ENCODE peak calls at places on chromosomes 7 and 10, in eight cellular contexts. R is cardiac fibroblast; B is astrocyte of the spinal cord; S is CD4-positive, alpha-beta T cell; W is neural crest cell; P is RWPE1; D is ovary; J is WTC11. F is an unnamed sample.

GRCh38 chr7:40546616-40547501 is 412.1 kb downstream of the SUGCT start:
- DNase-seq in R (peak), B (no peak), S (no peak), W (no peak), P (no peak), D (no peak), J (no peak), F (no peak)

GRCh38 chr7:26653966-26654365 is 210.4 kb downstream of the SKAP2 start:
- DNase-seq in R (no peak), B (no peak), S (no peak), W (no peak), P (no peak), D (no peak), J (no peak), F (no peak)

GRCh38 chr7:36416251-36416650 is 26.6 kb downstream of the ANLN start:
- DNase-seq in R (no peak), B (no peak), S (no peak), W (no peak), P (no peak), D (no peak), J (no peak), F (no peak)

GRCh38 chr10:132882069-132882468 is 60.3 kb downstream of the CFAP46 start:
- DNase-seq in R (no peak), B (no peak), S (no peak), W (no peak), P (no peak), D (no peak), J (peak), F (no peak)

GRCh38 chr10:59887006-59887405 is 19.4 kb downstream of the CCDC6 start:
- DNase-seq in R (no peak), B (no peak), S (no peak), W (no peak), P (no peak), D (no peak), J (no peak), F (no peak)

GRCh38 chr10:84416245-84416555 is 87.8 kb downstream of the CCSER2 start:
- DNase-seq in R (no peak), B (no peak), S (no peak), W (no peak), P (no peak), D (no peak), J (no peak), F (no peak)

GRCh38 chr10:103295391-103296044 is 18.6 kb downstream of the INA start:
- DNase-seq in R (peak), B (peak), S (no peak), W (no peak), P (no peak), D (no peak), J (no peak), F (no peak)

GRCh38 chr7:21585070-21585724 is 42.4 kb downstream of the DNAH11 start:
- DNase-seq in R (no peak), B (no peak), S (no peak), W (no peak), P (no peak), D (no peak), J (no peak), F (no peak)

GRCh38 chr10:90847436-90847835 is 10.4 kb downstream of the HTR7 start:
- DNase-seq in R (peak), B (peak), S (no peak), W (no peak), P (peak), D (no peak), J (no peak), F (no peak)

GRCh38 chr7:18754766-18755165 is 259.2 kb downstream of the HDAC9 start:
- DNase-seq in R (peak), B (peak), S (no peak), W (no peak), P (no peak), D (no peak), J (no peak), F (no peak)

GRCh38 chr7:152574892-152575511 is 100.9 kb downstream of the XRCC2 start:
- DNase-seq in R (no peak), B (no peak), S (no peak), W (no peak), P (no peak), D (no peak), J (no peak), F (no peak)

GRCh38 chr10:29328988-29329387 is 40.1 kb downstream of the LYZL1 start:
- DNase-seq in R (peak), B (peak), S (no peak), W (no peak), P (no peak), D (no peak), J (no peak), F (no peak)

DNA sequence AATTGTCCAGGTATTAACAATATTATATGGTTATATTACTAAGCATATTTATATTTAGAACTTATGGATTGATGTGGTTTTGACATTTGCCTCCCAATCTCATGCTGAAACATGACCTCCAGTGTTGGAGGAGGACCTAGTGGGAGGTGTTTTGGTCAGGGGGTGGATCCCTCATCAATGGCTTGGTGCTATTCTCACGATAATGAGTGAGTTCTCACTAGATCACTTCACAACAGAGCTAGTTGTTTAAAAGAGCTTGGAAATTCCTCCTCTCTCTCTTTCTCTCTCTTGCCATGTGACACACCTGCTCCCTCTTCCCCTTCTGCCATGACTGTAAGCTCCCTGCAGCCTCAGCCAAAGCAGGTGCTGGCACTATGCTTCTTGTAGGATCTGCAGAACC is 19.0 kb downstream of the TFEC start:
- DNase-seq in R (no peak), B (no peak), S (no peak), W (no peak), P (no peak), D (no peak), J (no peak), F (no peak)
- TF ChIP-seq CTCF in R (no peak), B (no peak), S (no peak), W (no peak), P (no peak), D (no peak), J (no peak), F (no peak)

GRCh38 chr10:15784662-15785300 is 65.1 kb upstream of the ITGA8 start:
- DNase-seq in R (no peak), B (no peak), S (no peak), W (no peak), P (no peak), D (no peak), J (no peak), F (peak)

GRCh38 chr10:15789793-15790525 is 70.2 kb upstream of the ITGA8 start:
- DNase-seq in R (peak), B (peak), S (no peak), W (no peak), P (no peak), D (peak), J (no peak), F (no peak)

GRCh38 chr10:15784237-15784636 is 64.5 kb upstream of the ITGA8 start:
- DNase-seq in R (no peak), B (no peak), S (no peak), W (no peak), P (no peak), D (no peak), J (no peak), F (no peak)

GRCh38 chr10:15791816-15792524 is 68.3 kb downstream of the MINDY3 start:
- DNase-seq in R (peak), B (peak), S (no peak), W (no peak), P (no peak), D (peak), J (no peak), F (no peak)

DNA sequence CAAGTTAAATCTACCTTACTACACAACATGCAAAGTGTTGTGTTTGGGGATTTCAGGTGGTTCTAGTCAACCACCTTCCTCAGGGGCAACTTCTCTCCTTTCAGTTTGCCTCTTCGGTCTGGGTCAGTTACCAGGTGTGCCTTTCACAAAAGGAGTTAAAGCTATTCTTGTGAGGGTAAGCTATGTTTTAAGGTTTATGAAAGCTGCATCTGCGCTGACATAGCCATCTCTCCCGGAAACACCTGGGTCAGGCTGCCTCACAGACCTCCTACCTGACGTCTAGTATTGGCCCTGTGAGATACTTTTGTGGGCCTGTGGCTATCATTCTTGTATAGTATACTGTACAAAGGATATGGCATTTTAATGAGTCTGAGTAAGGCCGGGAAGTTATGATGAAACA is 67.7 kb upstream of the ITGA8 start:
- DNase-seq in R (no peak), B (no peak), S (no peak), W (no peak), P (no peak), D (no peak), J (no peak), F (no peak)
- TF ChIP-seq CTCF in R (no peak), B (no peak), S (no peak), W (no peak), P (no peak), D (no peak), J (no peak), F (no peak)

GRCh38 chr10:44323838-44324237 is 61.1 kb downstream of the CXCL12 start:
- DNase-seq in R (no peak), B (no peak), S (no peak), W (no peak), P (no peak), D (no peak), J (no peak), F (no peak)

GRCh38 chr10:44327461-44327860 is 57.4 kb downstream of the CXCL12 start:
- DNase-seq in R (no peak), B (no peak), S (no peak), W (no peak), P (no peak), D (no peak), J (no peak), F (no peak)

GRCh38 chr10:44326474-44327030 is 58.3 kb downstream of the CXCL12 start:
- DNase-seq in R (peak), B (no peak), S (no peak), W (no peak), P (no peak), D (no peak), J (no peak), F (no peak)

GRCh38 chr10:44325878-44326277 is 59.0 kb downstream of the CXCL12 start:
- DNase-seq in R (no peak), B (no peak), S (no peak), W (no peak), P (no peak), D (no peak), J (no peak), F (no peak)

GRCh38 chr10:44325157-44325556 is 59.7 kb downstream of the CXCL12 start:
- DNase-seq in R (no peak), B (no peak), S (no peak), W (no peak), P (no peak), D (no peak), J (no peak), F (no peak)
- TF ChIP-seq CTCF in R (peak), B (no peak), S (no peak), W (no peak), P (no peak), D (no peak), J (no peak), F (no peak)

GRCh38 chr7:64787295-64787694 is 6.9 kb upstream of the ZNF138 start:
- DNase-seq in R (no peak), B (no peak), S (no peak), W (no peak), P (no peak), D (no peak), J (no peak), F (no peak)
- TF ChIP-seq CTCF in R (no peak), B (no peak), S (no peak), W (no peak), P (no peak), D (no peak), J (no peak), F (no peak)

GRCh38 chr10:68602434-68602833 is 42.3 kb downstream of the TET1 start:
- DNase-seq in R (no peak), B (no peak), S (no peak), W (no peak), P (no peak), D (no peak), J (no peak), F (no peak)

GRCh38 chr10:68604441-68604840 is 44.3 kb downstream of the TET1 start:
- DNase-seq in R (no peak), B (peak), S (no peak), W (no peak), P (no peak), D (no peak), J (no peak), F (no peak)

GRCh38 chr10:68606918-68607317 is 46.8 kb downstream of the TET1 start:
- DNase-seq in R (peak), B (no peak), S (no peak), W (no peak), P (no peak), D (no peak), J (no peak), F (no peak)

GRCh38 chr10:68601490-68602265 is 41.5 kb downstream of the TET1 start:
- DNase-seq in R (no peak), B (no peak), S (no peak), W (no peak), P (no peak), D (no peak), J (no peak), F (no peak)

GRCh38 chr10:68603766-68604165 is 43.6 kb downstream of the TET1 start:
- DNase-seq in R (no peak), B (no peak), S (no peak), W (no peak), P (no peak), D (no peak), J (no peak), F (no peak)
- TF ChIP-seq CTCF in R (no peak), B (no peak), S (no peak), W (peak), P (no peak), D (no peak), J (no peak), F (peak)

DNA sequence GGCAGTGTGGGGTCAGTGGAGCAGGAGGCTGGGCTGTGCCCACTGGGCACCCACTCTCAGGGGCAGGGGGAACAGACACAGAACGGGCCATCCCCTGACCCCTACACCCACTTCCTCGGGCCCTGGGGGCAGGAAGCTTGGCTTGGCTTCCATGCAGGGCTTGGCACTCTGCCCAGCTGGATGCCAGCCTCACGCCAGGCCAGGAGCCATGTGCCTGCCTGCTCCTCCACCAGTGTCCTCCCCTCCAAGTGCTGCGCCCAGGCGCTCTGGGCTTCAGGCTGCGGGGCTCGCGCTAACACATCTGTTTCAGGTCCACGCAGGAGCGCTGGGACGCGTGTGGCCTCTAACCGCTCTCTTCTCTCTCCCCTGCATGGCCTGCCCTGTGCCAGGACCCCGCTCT is 12.7 kb downstream of the LDB3 start:
- DNase-seq in R (no peak), B (no peak), S (no peak), W (no peak), P (no peak), D (no peak), J (no peak), F (no peak)
- TF ChIP-seq CTCF in R (no peak), B (no peak), S (no peak), W (no peak), P (no peak), D (no peak), J (no peak), F (no peak)

DNA sequence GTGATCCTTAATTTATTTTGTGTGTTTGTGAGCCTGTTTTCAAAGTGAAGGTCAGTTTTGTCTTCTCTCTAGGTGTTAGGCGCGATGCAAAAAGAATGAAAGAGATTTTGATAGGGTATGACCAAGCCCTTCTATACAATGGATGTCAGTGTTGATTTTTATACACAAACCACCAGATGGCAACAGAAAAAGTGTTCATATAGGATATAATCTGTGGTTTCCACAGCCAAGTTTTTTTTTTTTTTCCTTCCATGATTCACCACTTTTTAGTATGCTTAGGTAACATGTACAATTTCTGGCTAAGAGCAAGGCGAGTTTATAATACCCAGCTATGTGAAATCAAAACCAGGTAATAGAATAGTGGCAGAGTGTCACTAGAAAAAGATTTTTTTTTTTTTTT is 8.1 kb downstream of the SDK1 start:
- DNase-seq in R (peak), B (peak), S (no peak), W (no peak), P (peak), D (no peak), J (no peak), F (no peak)
- TF ChIP-seq CTCF in R (no peak), B (no peak), S (no peak), W (no peak), P (no peak), D (no peak), J (no peak), F (no peak)

GRCh38 chr10:75234683-75235374 is 928 bp downstream of the COMTD1 start:
- DNase-seq in R (no peak), B (no peak), S (peak), W (peak), P (no peak), D (no peak), J (peak), F (peak)

GRCh38 chr10:75235375-75236177 is at the start of gene COMTD1:
- DNase-seq in R (peak), B (peak), S (peak), W (peak), P (peak), D (peak), J (peak), F (peak)

GRCh38 chr10:75238182-75239180 is 2.7 kb upstream of the COMTD1 start:
- DNase-seq in R (no peak), B (no peak), S (no peak), W (no peak), P (no peak), D (no peak), J (no peak), F (peak)

GRCh38 chr10:75234017-75234682 is 1.6 kb downstream of the COMTD1 start:
- DNase-seq in R (peak), B (peak), S (peak), W (peak), P (peak), D (peak), J (peak), F (peak)

GRCh38 chr10:75236178-75236825 is 545 bp upstream of the COMTD1 start:
- DNase-seq in R (no peak), B (no peak), S (no peak), W (no peak), P (no peak), D (no peak), J (no peak), F (no peak)
- TF ChIP-seq CTCF in R (no peak), B (no peak), S (peak), W (no peak), P (peak), D (no peak), J (no peak), F (no peak)